ENCODE peak calls at places on chromosomes 16 and 17, in ten cellular contexts. One of them, this sample, is unnamed. For H3K36me3, the result is how much of the 10 kb centered on the place peaks cover.

GRCh38 chr17:76670708-76671122 is 27.2 kb upstream of the ST6GALNAC1 start:
- DNase-seq in stomach: no peak
- DNase-seq in SK-N-SH: no peak
- DNase-seq in transverse colon: no peak
- DNase-seq in ovary: no peak
- DNase-seq in sigmoid colon: no peak
- DNase-seq in H1: no peak
- DNase-seq in GM12878: no peak
- DNase-seq in tibial nerve: no peak
- DNase-seq in esophagus muscularis mucosa: no peak
- DNase-seq in this sample: no peak

GRCh38 chr17:60154616-60155426 is 5.0 kb downstream of the CA4 start:
- DNase-seq in stomach: peak
- DNase-seq in SK-N-SH: peak
- DNase-seq in transverse colon: no peak
- DNase-seq in ovary: no peak
- DNase-seq in sigmoid colon: no peak
- DNase-seq in H1: no peak
- DNase-seq in GM12878: no peak
- DNase-seq in tibial nerve: peak
- DNase-seq in esophagus muscularis mucosa: no peak
- DNase-seq in this sample: no peak

GRCh38 chr16:85419503-85420408 is 193.4 kb upstream of the GSE1 start:
- DNase-seq in stomach: no peak
- DNase-seq in SK-N-SH: no peak
- DNase-seq in transverse colon: no peak
- DNase-seq in ovary: peak
- DNase-seq in sigmoid colon: peak
- DNase-seq in H1: peak
- DNase-seq in GM12878: no peak
- DNase-seq in tibial nerve: no peak
- DNase-seq in esophagus muscularis mucosa: no peak
- DNase-seq in this sample: no peak

GRCh38 chr16:50313596-50314483 is 47.5 kb downstream of the ADCY7 start:
- DNase-seq in stomach: peak
- DNase-seq in SK-N-SH: no peak
- DNase-seq in transverse colon: no peak
- DNase-seq in ovary: peak
- DNase-seq in sigmoid colon: peak
- DNase-seq in H1: peak
- DNase-seq in GM12878: no peak
- DNase-seq in tibial nerve: no peak
- DNase-seq in esophagus muscularis mucosa: peak
- DNase-seq in this sample: peak

GRCh38 chr17:32755045-32755805 is 121.7 kb downstream of the MYO1D start:
- DNase-seq in stomach: no peak
- DNase-seq in SK-N-SH: peak
- DNase-seq in transverse colon: no peak
- DNase-seq in ovary: no peak
- DNase-seq in sigmoid colon: no peak
- DNase-seq in H1: no peak
- DNase-seq in GM12878: no peak
- DNase-seq in tibial nerve: no peak
- DNase-seq in esophagus muscularis mucosa: no peak
- DNase-seq in this sample: peak

GRCh38 chr17:307741-308507 is 44.7 kb downstream of the RPH3AL start:
- DNase-seq in stomach: no peak
- DNase-seq in SK-N-SH: no peak
- DNase-seq in transverse colon: no peak
- DNase-seq in ovary: peak
- DNase-seq in sigmoid colon: peak
- DNase-seq in H1: no peak
- DNase-seq in GM12878: no peak
- DNase-seq in tibial nerve: no peak
- DNase-seq in esophagus muscularis mucosa: no peak
- DNase-seq in this sample: no peak

GRCh38 chr17:8484465-8484864 is 48.8 kb downstream of the NDEL1 start:
- DNase-seq in stomach: no peak
- DNase-seq in SK-N-SH: no peak
- DNase-seq in transverse colon: no peak
- DNase-seq in ovary: no peak
- DNase-seq in sigmoid colon: no peak
- DNase-seq in H1: no peak
- DNase-seq in GM12878: no peak
- DNase-seq in tibial nerve: no peak
- DNase-seq in esophagus muscularis mucosa: no peak
- DNase-seq in this sample: no peak

GRCh38 chr17:58002154-58002553 is 4.9 kb downstream of the SRSF1 start:
- DNase-seq in stomach: no peak
- DNase-seq in SK-N-SH: no peak
- DNase-seq in transverse colon: no peak
- DNase-seq in ovary: no peak
- DNase-seq in sigmoid colon: no peak
- DNase-seq in H1: no peak
- DNase-seq in GM12878: no peak
- DNase-seq in tibial nerve: no peak
- DNase-seq in esophagus muscularis mucosa: no peak
- DNase-seq in this sample: no peak

GRCh38 chr17:48368352-48368751 is 61.7 kb downstream of the SKAP1 start:
- DNase-seq in stomach: no peak
- DNase-seq in SK-N-SH: no peak
- DNase-seq in transverse colon: no peak
- DNase-seq in ovary: no peak
- DNase-seq in sigmoid colon: no peak
- DNase-seq in H1: no peak
- DNase-seq in GM12878: no peak
- DNase-seq in tibial nerve: no peak
- DNase-seq in esophagus muscularis mucosa: no peak
- DNase-seq in this sample: no peak

GRCh38 chr17:81563861-81564586 is 11.9 kb upstream of the FAAP100 start:
- DNase-seq in stomach: no peak
- DNase-seq in SK-N-SH: no peak
- DNase-seq in transverse colon: no peak
- DNase-seq in ovary: no peak
- DNase-seq in sigmoid colon: no peak
- DNase-seq in H1: no peak
- DNase-seq in GM12878: no peak
- DNase-seq in tibial nerve: no peak
- DNase-seq in esophagus muscularis mucosa: no peak
- DNase-seq in this sample: no peak
- H3K36me3 ChIP-seq in stomach: half or more
- H3K36me3 ChIP-seq in SK-N-SH: half or more
- H3K36me3 ChIP-seq in transverse colon: under half
- H3K36me3 ChIP-seq in ovary: under half
- H3K36me3 ChIP-seq in sigmoid colon: under half
- H3K36me3 ChIP-seq in H1: under half
- H3K36me3 ChIP-seq in GM12878: under half
- H3K36me3 ChIP-seq in tibial nerve: under half
- H3K36me3 ChIP-seq in esophagus muscularis mucosa: half or more
- H3K36me3 ChIP-seq in this sample: under half

DNA sequence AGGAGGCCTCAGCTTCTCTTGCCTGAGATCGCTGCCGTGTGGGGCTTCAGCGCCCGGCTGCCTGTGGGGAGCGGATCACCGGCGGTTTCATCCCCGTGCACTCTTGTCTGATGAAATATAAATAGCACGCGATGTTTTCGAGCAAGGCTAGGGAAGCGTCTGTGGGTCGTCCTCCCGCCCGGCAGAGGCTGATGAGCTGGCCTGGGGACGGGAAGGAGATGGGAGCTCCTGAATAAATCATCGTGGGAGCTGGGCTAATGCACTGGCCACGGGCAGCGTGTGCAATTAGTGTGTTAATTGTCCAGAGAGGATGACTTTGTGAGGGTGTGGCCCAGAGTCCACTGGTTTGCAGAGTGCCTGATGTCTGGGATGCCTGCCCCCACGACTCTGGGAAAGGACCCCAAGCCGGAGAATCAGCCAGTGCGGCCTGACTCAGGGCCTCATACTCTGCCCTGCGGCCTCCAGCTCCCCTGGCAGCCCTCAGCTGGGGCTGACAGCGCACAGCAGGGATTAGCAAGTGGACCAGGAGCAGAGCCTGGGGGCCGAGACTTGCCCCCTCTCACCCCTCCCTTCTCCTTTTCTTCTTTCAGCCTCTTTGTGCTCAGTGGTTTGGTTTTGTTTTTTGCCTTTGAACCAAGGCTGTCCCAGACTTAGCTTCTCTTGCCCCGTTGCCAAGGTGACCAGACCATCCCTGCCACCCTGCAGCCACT is 21.3 kb downstream of the KCNJ12 start:
- DNase-seq in stomach: no peak
- DNase-seq in SK-N-SH: no peak
- DNase-seq in transverse colon: no peak
- DNase-seq in ovary: no peak
- DNase-seq in sigmoid colon: peak
- DNase-seq in H1: no peak
- DNase-seq in GM12878: no peak
- DNase-seq in tibial nerve: no peak
- DNase-seq in esophagus muscularis mucosa: no peak
- DNase-seq in this sample: no peak
- TF ChIP-seq EP300 in stomach: no peak
- TF ChIP-seq EP300 in SK-N-SH: no peak
- TF ChIP-seq EP300 in transverse colon: no peak
- TF ChIP-seq EP300 in ovary: no peak
- TF ChIP-seq EP300 in sigmoid colon: no peak
- TF ChIP-seq EP300 in H1: no peak
- TF ChIP-seq EP300 in GM12878: no peak
- TF ChIP-seq EP300 in tibial nerve: no peak
- TF ChIP-seq EP300 in esophagus muscularis mucosa: no peak
- TF ChIP-seq EP300 in this sample: no peak

GRCh38 chr17:3952186-3952585 is 12.1 kb downstream of the ATP2A3 start:
- DNase-seq in stomach: no peak
- DNase-seq in SK-N-SH: no peak
- DNase-seq in transverse colon: no peak
- DNase-seq in ovary: no peak
- DNase-seq in sigmoid colon: no peak
- DNase-seq in H1: no peak
- DNase-seq in GM12878: no peak
- DNase-seq in tibial nerve: no peak
- DNase-seq in esophagus muscularis mucosa: no peak
- DNase-seq in this sample: no peak

GRCh38 chr17:3951003-3951402 is 13.2 kb downstream of the ATP2A3 start:
- DNase-seq in stomach: no peak
- DNase-seq in SK-N-SH: no peak
- DNase-seq in transverse colon: no peak
- DNase-seq in ovary: no peak
- DNase-seq in sigmoid colon: no peak
- DNase-seq in H1: no peak
- DNase-seq in GM12878: no peak
- DNase-seq in tibial nerve: no peak
- DNase-seq in esophagus muscularis mucosa: no peak
- DNase-seq in this sample: no peak

GRCh38 chr17:3949418-3949817 is 14.8 kb downstream of the ATP2A3 start:
- DNase-seq in stomach: no peak
- DNase-seq in SK-N-SH: no peak
- DNase-seq in transverse colon: no peak
- DNase-seq in ovary: no peak
- DNase-seq in sigmoid colon: no peak
- DNase-seq in H1: no peak
- DNase-seq in GM12878: no peak
- DNase-seq in tibial nerve: no peak
- DNase-seq in esophagus muscularis mucosa: no peak
- DNase-seq in this sample: no peak

GRCh38 chr17:3951420-3951819 is 12.8 kb downstream of the ATP2A3 start:
- DNase-seq in stomach: no peak
- DNase-seq in SK-N-SH: no peak
- DNase-seq in transverse colon: no peak
- DNase-seq in ovary: no peak
- DNase-seq in sigmoid colon: no peak
- DNase-seq in H1: no peak
- DNase-seq in GM12878: no peak
- DNase-seq in tibial nerve: no peak
- DNase-seq in esophagus muscularis mucosa: no peak
- DNase-seq in this sample: no peak

GRCh38 chr17:3950584-3950983 is 13.7 kb downstream of the ATP2A3 start:
- DNase-seq in stomach: no peak
- DNase-seq in SK-N-SH: no peak
- DNase-seq in transverse colon: no peak
- DNase-seq in ovary: no peak
- DNase-seq in sigmoid colon: no peak
- DNase-seq in H1: no peak
- DNase-seq in GM12878: no peak
- DNase-seq in tibial nerve: no peak
- DNase-seq in esophagus muscularis mucosa: no peak
- DNase-seq in this sample: no peak
- H3K36me3 ChIP-seq in stomach: half or more
- H3K36me3 ChIP-seq in SK-N-SH: under half
- H3K36me3 ChIP-seq in transverse colon: under half
- H3K36me3 ChIP-seq in ovary: under half
- H3K36me3 ChIP-seq in sigmoid colon: under half
- H3K36me3 ChIP-seq in H1: under half
- H3K36me3 ChIP-seq in GM12878: under half
- H3K36me3 ChIP-seq in tibial nerve: under half
- H3K36me3 ChIP-seq in esophagus muscularis mucosa: under half
- H3K36me3 ChIP-seq in this sample: under half

GRCh38 chr16:53948734-53949430 is 244.9 kb downstream of the FTO start:
- DNase-seq in stomach: no peak
- DNase-seq in SK-N-SH: no peak
- DNase-seq in transverse colon: no peak
- DNase-seq in ovary: no peak
- DNase-seq in sigmoid colon: no peak
- DNase-seq in H1: no peak
- DNase-seq in GM12878: no peak
- DNase-seq in tibial nerve: no peak
- DNase-seq in esophagus muscularis mucosa: no peak
- DNase-seq in this sample: no peak

GRCh38 chr16:53948326-53948725 is 244.4 kb downstream of the FTO start:
- DNase-seq in stomach: no peak
- DNase-seq in SK-N-SH: no peak
- DNase-seq in transverse colon: no peak
- DNase-seq in ovary: no peak
- DNase-seq in sigmoid colon: no peak
- DNase-seq in H1: no peak
- DNase-seq in GM12878: no peak
- DNase-seq in tibial nerve: no peak
- DNase-seq in esophagus muscularis mucosa: no peak
- DNase-seq in this sample: no peak

GRCh38 chr16:53952215-53953208 is 248.6 kb downstream of the FTO start:
- DNase-seq in stomach: no peak
- DNase-seq in SK-N-SH: no peak
- DNase-seq in transverse colon: no peak
- DNase-seq in ovary: no peak
- DNase-seq in sigmoid colon: no peak
- DNase-seq in H1: no peak
- DNase-seq in GM12878: no peak
- DNase-seq in tibial nerve: no peak
- DNase-seq in esophagus muscularis mucosa: no peak
- DNase-seq in this sample: no peak

GRCh38 chr16:53949716-53950410 is 245.9 kb downstream of the FTO start:
- DNase-seq in stomach: no peak
- DNase-seq in SK-N-SH: no peak
- DNase-seq in transverse colon: no peak
- DNase-seq in ovary: no peak
- DNase-seq in sigmoid colon: no peak
- DNase-seq in H1: no peak
- DNase-seq in GM12878: no peak
- DNase-seq in tibial nerve: no peak
- DNase-seq in esophagus muscularis mucosa: no peak
- DNase-seq in this sample: peak

DNA sequence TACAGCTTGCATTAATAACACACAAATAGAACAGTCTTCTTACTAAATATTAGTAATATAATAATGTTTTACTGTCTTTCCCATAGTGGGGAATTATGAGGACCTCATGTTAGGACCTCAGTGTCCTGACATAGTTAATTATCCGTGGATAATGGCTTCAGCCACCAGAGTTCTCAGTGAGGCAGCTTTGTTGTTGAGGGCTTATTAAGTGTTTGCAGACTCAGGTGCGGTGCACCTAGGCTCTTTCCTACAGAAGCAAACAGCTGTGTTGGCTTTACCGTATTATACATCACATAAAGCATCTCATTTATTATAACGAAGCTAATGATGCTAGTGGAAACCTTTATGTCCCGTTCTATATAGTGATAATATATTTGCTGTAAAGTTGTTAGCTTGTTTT is 246.7 kb downstream of the FTO start:
- DNase-seq in stomach: no peak
- DNase-seq in SK-N-SH: no peak
- DNase-seq in transverse colon: no peak
- DNase-seq in ovary: no peak
- DNase-seq in sigmoid colon: no peak
- DNase-seq in H1: no peak
- DNase-seq in GM12878: no peak
- DNase-seq in tibial nerve: no peak
- DNase-seq in esophagus muscularis mucosa: no peak
- DNase-seq in this sample: no peak
- TF ChIP-seq EP300 in stomach: no peak
- TF ChIP-seq EP300 in SK-N-SH: no peak
- TF ChIP-seq EP300 in transverse colon: no peak
- TF ChIP-seq EP300 in ovary: no peak
- TF ChIP-seq EP300 in sigmoid colon: no peak
- TF ChIP-seq EP300 in H1: no peak
- TF ChIP-seq EP300 in GM12878: no peak
- TF ChIP-seq EP300 in tibial nerve: no peak
- TF ChIP-seq EP300 in esophagus muscularis mucosa: no peak
- TF ChIP-seq EP300 in this sample: no peak

This sample was measured in HepG2.